ENCODE peak calls at places on chromosome 21, in seven cellular contexts. D is right atrium auricular region, B is cardiac muscle cell, J is GM10248, N is natural killer cell, E is osteocyte, V is HFF-Myc. O is an unnamed sample.

GRCh38 chr21:20388400-20388799 is 609.8 kb upstream of the NCAM2 start:
- DNase-seq in D (no peak), B (no peak), J (no peak), N (no peak), E (no peak), V (no peak), O (no peak)

GRCh38 chr21:45972353-45972715 is 9.2 kb upstream of the COL6A1 start:
- DNase-seq in D (no peak), B (peak), J (no peak), N (no peak), E (no peak), V (no peak), O (no peak)

GRCh38 chr21:30443226-30443625 is 3.2 kb downstream of the KRTAP15-1 start:
- DNase-seq in D (no peak), B (no peak), J (no peak), N (no peak), E (no peak), V (no peak), O (no peak)

GRCh38 chr21:29376556-29376955 is 77.8 kb downstream of the BACH1 start:
- DNase-seq in D (no peak), B (peak), J (peak), N (peak), E (no peak), V (peak), O (peak)

GRCh38 chr21:34072145-34073031 is 990 bp upstream of the MRPS6 start:
- DNase-seq in D (no peak), B (no peak), J (no peak), N (peak), E (no peak), V (no peak), O (no peak)

GRCh38 chr21:44592446-44593365 is at the start of gene KRTAP10-6:
- DNase-seq in D (peak), B (no peak), J (no peak), N (no peak), E (peak), V (no peak), O (no peak)

GRCh38 chr21:14766241-14766640 is 220.1 kb upstream of the SAMSN1 start:
- DNase-seq in D (no peak), B (no peak), J (no peak), N (no peak), E (no peak), V (no peak), O (no peak)

GRCh38 chr21:15097580-15097979 is 32.8 kb upstream of the NRIP1 start:
- DNase-seq in D (no peak), B (no peak), J (no peak), N (no peak), E (no peak), V (no peak), O (no peak)

GRCh38 chr21:34983680-34984086 is 65.4 kb downstream of the RUNX1 start:
- DNase-seq in D (no peak), B (no peak), J (peak), N (peak), E (no peak), V (no peak), O (no peak)

GRCh38 chr21:38438476-38438893 is 59.8 kb downstream of the ERG start:
- DNase-seq in D (peak), B (peak), J (no peak), N (no peak), E (peak), V (no peak), O (no peak)

GRCh38 chr21:33007747-33008146 is 18.0 kb upstream of the OLIG2 start:
- DNase-seq in D (peak), B (no peak), J (no peak), N (no peak), E (peak), V (no peak), O (no peak)

GRCh38 chr21:18294100-18294499 is 49.5 kb downstream of the CHODL start:
- DNase-seq in D (no peak), B (no peak), J (no peak), N (no peak), E (no peak), V (no peak), O (no peak)

GRCh38 chr21:18298228-18298627 is 53.6 kb downstream of the CHODL start:
- DNase-seq in D (no peak), B (no peak), J (no peak), N (no peak), E (no peak), V (no peak), O (no peak)
- TF ChIP-seq CTCF in D (no peak), B (no peak), J (no peak), N (no peak), E (no peak), V (no peak), O (no peak)

DNA sequence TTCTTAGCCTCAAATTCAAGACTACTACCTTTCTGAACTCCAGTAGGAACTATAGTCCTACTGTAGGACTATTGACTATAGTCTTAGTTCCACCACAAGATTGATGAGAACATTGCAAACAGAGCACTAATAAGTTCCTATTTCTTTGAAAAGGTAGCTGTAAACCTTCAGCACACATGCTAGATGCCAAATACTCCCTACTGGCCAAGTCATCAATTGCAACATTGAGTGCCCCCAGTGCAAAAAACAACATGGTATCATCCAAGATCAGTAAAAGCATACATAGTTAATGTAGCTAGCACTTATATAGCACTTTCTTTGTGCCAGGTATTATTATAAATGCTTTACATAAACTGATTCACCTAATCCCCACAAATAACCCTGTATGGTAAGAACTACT is 99.8 kb downstream of the MRPL39 start:
- DNase-seq in D (no peak), B (no peak), J (no peak), N (no peak), E (no peak), V (no peak), O (no peak)
- TF ChIP-seq CTCF in D (no peak), B (no peak), J (peak), N (no peak), E (no peak), V (peak), O (no peak)

DNA sequence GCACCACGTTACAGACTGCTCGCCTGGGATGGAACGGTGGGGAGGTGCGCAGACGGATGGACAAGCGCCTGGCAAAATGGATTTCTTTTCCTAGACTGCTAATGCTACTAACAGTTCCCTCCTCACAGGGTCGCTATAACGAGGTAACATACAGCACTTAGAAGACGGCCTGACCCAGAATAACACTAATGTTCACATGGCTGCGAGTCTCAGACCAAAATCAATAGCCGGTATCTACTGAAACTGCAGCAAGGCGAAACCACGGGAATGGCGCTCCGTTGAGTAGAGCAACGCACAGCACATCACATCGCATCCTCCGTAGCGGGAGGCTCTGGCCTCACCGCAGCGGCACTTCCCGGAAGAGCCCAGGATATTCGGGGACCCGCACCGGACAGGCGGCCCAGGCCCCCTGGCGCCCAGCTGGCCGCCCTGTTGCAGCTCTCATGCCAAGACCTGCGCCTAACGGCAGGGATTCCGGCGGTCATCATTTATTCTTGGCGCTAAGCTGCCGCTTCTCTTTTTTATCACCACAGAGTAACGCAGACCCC is 46.6 kb downstream of the VPS26C start:
- DNase-seq in D (no peak), B (peak), J (peak), N (peak), E (no peak), V (no peak), O (no peak)
- TF ChIP-seq CTCF in D (no peak), B (no peak), J (peak), N (no peak), E (no peak), V (no peak), O (no peak)

DNA sequence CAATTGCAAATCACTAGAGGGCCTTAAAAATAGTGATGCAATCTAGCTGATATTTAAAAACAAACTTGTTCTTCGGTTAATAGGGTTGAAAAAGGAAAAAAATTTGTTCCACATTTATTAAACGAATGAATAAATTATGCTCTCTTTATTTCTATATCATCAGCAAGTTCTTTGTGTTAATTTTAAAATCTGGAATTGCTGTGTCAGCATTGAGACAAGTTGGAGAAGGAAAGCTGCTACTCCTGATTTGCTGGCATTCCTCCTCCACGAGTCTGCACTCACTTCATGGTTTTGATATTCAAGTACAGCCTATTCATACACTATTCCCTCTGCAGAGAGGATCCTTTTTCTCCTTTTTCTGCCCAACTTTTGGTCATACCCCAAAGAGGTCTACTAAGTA is 117.6 kb downstream of the MRPL39 start:
- DNase-seq in D (no peak), B (no peak), J (no peak), N (no peak), E (no peak), V (no peak), O (no peak)
- TF ChIP-seq CTCF in D (no peak), B (no peak), J (no peak), N (no peak), E (no peak), V (no peak), O (no peak)

GRCh38 chr21:28063241-28063640 is 929.4 kb downstream of the LTN1 start:
- DNase-seq in D (no peak), B (no peak), J (no peak), N (no peak), E (no peak), V (no peak), O (no peak)
- TF ChIP-seq CTCF in D (no peak), B (no peak), J (no peak), N (no peak), E (no peak), V (no peak), O (no peak)

O was measured in activated B cell treated with CpG ODN at 0.5 μM for 24 hours.